ENCODE peak calls at places on chromosome 7, in six cellular contexts. One of them, this sample, is unnamed.
A peak's percentile ranks its signal among the peaks of the same experiment; 100 is the strongest.

GRCh38 chr7:1020849-1021251 is 23.5 kb upstream of the GPR146 start:
- DNase-seq in NB4: no peak
- DNase-seq in fibroblast of the aortic adventitia: no peak
- DNase-seq in mucosa of descending colon: no peak
- DNase-seq in HCT116: no peak
- DNase-seq in colonic mucosa: no peak
- DNase-seq in this sample: no peak

GRCh38 chr7:27191081-27191715 is 6.2 kb upstream of the HOXA11 start:
- DNase-seq in NB4: no peak
- DNase-seq in fibroblast of the aortic adventitia: no peak
- DNase-seq in mucosa of descending colon: peak; percentile 39
- DNase-seq in HCT116: no peak
- DNase-seq in colonic mucosa: peak; percentile 47
- DNase-seq in this sample: no peak

GRCh38 chr7:40986351-40986873 is 716.5 kb downstream of the INHBA start:
- DNase-seq in NB4: no peak
- DNase-seq in fibroblast of the aortic adventitia: peak; percentile 98
- DNase-seq in mucosa of descending colon: no peak
- DNase-seq in HCT116: no peak
- DNase-seq in colonic mucosa: no peak
- DNase-seq in this sample: peak; percentile 16

GRCh38 chr7:100220833-100221718 is 1.3 kb downstream of the PVRIG start:
- DNase-seq in NB4: no peak
- DNase-seq in fibroblast of the aortic adventitia: no peak
- DNase-seq in mucosa of descending colon: peak; percentile 40
- DNase-seq in HCT116: no peak
- DNase-seq in colonic mucosa: no peak
- DNase-seq in this sample: peak; percentile 58

GRCh38 chr7:150983893-150984368 is 5.8 kb upstream of the KCNH2 start:
- DNase-seq in NB4: peak; percentile 62
- DNase-seq in fibroblast of the aortic adventitia: peak; percentile 45
- DNase-seq in mucosa of descending colon: peak; percentile 70
- DNase-seq in HCT116: no peak
- DNase-seq in colonic mucosa: no peak
- DNase-seq in this sample: peak; percentile 38

GRCh38 chr7:44977304-44977858 is 1.4 kb downstream of the MYO1G start:
- DNase-seq in NB4: peak; percentile 97
- DNase-seq in fibroblast of the aortic adventitia: no peak
- DNase-seq in mucosa of descending colon: no peak
- DNase-seq in HCT116: no peak
- DNase-seq in colonic mucosa: no peak
- DNase-seq in this sample: no peak

GRCh38 chr7:76356823-76357222 is 2.0 kb downstream of the YWHAG start:
- DNase-seq in NB4: peak; percentile 42
- DNase-seq in fibroblast of the aortic adventitia: peak; percentile 39
- DNase-seq in mucosa of descending colon: no peak
- DNase-seq in HCT116: no peak
- DNase-seq in colonic mucosa: no peak
- DNase-seq in this sample: peak; percentile 83

GRCh38 chr7:128734777-128735342 is 4.3 kb upstream of the CALU start:
- DNase-seq in NB4: peak; percentile 20
- DNase-seq in fibroblast of the aortic adventitia: no peak
- DNase-seq in mucosa of descending colon: no peak
- DNase-seq in HCT116: no peak
- DNase-seq in colonic mucosa: no peak
- DNase-seq in this sample: no peak

GRCh38 chr7:1935176-1936005 is 265.3 kb downstream of the ELFN1 start:
- DNase-seq in NB4: no peak
- DNase-seq in fibroblast of the aortic adventitia: no peak
- DNase-seq in mucosa of descending colon: no peak
- DNase-seq in HCT116: no peak
- DNase-seq in colonic mucosa: no peak
- DNase-seq in this sample: no peak

GRCh38 chr7:490461-491291 is 29.0 kb downstream of the PDGFA start:
- DNase-seq in NB4: no peak
- DNase-seq in fibroblast of the aortic adventitia: no peak
- DNase-seq in mucosa of descending colon: no peak
- DNase-seq in HCT116: no peak
- DNase-seq in colonic mucosa: no peak
- DNase-seq in this sample: no peak

GRCh38 chr7:121138262-121138933 is 149.9 kb downstream of the CPED1 start:
- DNase-seq in NB4: no peak
- DNase-seq in fibroblast of the aortic adventitia: peak; percentile 45
- DNase-seq in mucosa of descending colon: peak; percentile 5
- DNase-seq in HCT116: no peak
- DNase-seq in colonic mucosa: no peak
- DNase-seq in this sample: no peak

GRCh38 chr7:158110661-158111555 is 476.7 kb downstream of the PTPRN2 start:
- DNase-seq in NB4: peak; percentile 40
- DNase-seq in fibroblast of the aortic adventitia: no peak
- DNase-seq in mucosa of descending colon: no peak
- DNase-seq in HCT116: no peak
- DNase-seq in colonic mucosa: no peak
- DNase-seq in this sample: no peak

GRCh38 chr7:129438839-129439640 is 4.8 kb downstream of the STRIP2 start:
- DNase-seq in NB4: peak; percentile 76
- DNase-seq in fibroblast of the aortic adventitia: peak; percentile 43
- DNase-seq in mucosa of descending colon: no peak
- DNase-seq in HCT116: peak; percentile 56
- DNase-seq in colonic mucosa: no peak
- DNase-seq in this sample: peak; percentile 33

GRCh38 chr7:22672892-22673637 is 53.9 kb upstream of the IL6 start:
- DNase-seq in NB4: no peak
- DNase-seq in fibroblast of the aortic adventitia: no peak
- DNase-seq in mucosa of descending colon: no peak
- DNase-seq in HCT116: no peak
- DNase-seq in colonic mucosa: no peak
- DNase-seq in this sample: no peak

GRCh38 chr7:341841-342638 is 52.1 kb downstream of the FOXL3 start:
- DNase-seq in NB4: no peak
- DNase-seq in fibroblast of the aortic adventitia: no peak
- DNase-seq in mucosa of descending colon: peak; percentile 76
- DNase-seq in HCT116: no peak
- DNase-seq in colonic mucosa: peak; percentile 70
- DNase-seq in this sample: peak; percentile 92

GRCh38 chr7:112866424-112866823 is 76.2 kb upstream of the TMEM168 start:
- DNase-seq in NB4: no peak
- DNase-seq in fibroblast of the aortic adventitia: no peak
- DNase-seq in mucosa of descending colon: peak; percentile 12
- DNase-seq in HCT116: no peak
- DNase-seq in colonic mucosa: no peak
- DNase-seq in this sample: peak; percentile 47

GRCh38 chr7:30655096-30655970 is 26.9 kb downstream of the CRHR2 start:
- DNase-seq in NB4: no peak
- DNase-seq in fibroblast of the aortic adventitia: no peak
- DNase-seq in mucosa of descending colon: no peak
- DNase-seq in HCT116: no peak
- DNase-seq in colonic mucosa: no peak
- DNase-seq in this sample: no peak

GRCh38 chr7:82527831-82528230 is 84.3 kb upstream of the CACNA2D1 start:
- DNase-seq in NB4: peak; percentile 15
- DNase-seq in fibroblast of the aortic adventitia: peak; percentile 61
- DNase-seq in mucosa of descending colon: no peak
- DNase-seq in HCT116: no peak
- DNase-seq in colonic mucosa: no peak
- DNase-seq in this sample: no peak

GRCh38 chr7:24378871-24379608 is 95.0 kb downstream of the NPY start:
- DNase-seq in NB4: no peak
- DNase-seq in fibroblast of the aortic adventitia: peak; percentile 23
- DNase-seq in mucosa of descending colon: no peak
- DNase-seq in HCT116: peak; percentile 41
- DNase-seq in colonic mucosa: no peak
- DNase-seq in this sample: no peak

GRCh38 chr7:19107142-19107391 is 10.4 kb downstream of the TWIST1 start:
- DNase-seq in NB4: no peak
- DNase-seq in fibroblast of the aortic adventitia: no peak
- DNase-seq in mucosa of descending colon: no peak
- DNase-seq in HCT116: no peak
- DNase-seq in colonic mucosa: no peak
- DNase-seq in this sample: no peak

GRCh38 chr7:19108985-19109946 is 8.2 kb downstream of the TWIST1 start:
- DNase-seq in NB4: no peak
- DNase-seq in fibroblast of the aortic adventitia: no peak
- DNase-seq in mucosa of descending colon: no peak
- DNase-seq in HCT116: no peak
- DNase-seq in colonic mucosa: no peak
- DNase-seq in this sample: no peak

GRCh38 chr7:19105546-19105945 is 11.9 kb downstream of the TWIST1 start:
- DNase-seq in NB4: no peak
- DNase-seq in fibroblast of the aortic adventitia: no peak
- DNase-seq in mucosa of descending colon: no peak
- DNase-seq in HCT116: no peak
- DNase-seq in colonic mucosa: no peak
- DNase-seq in this sample: no peak

GRCh38 chr7:19107392-19108147 is 9.9 kb downstream of the TWIST1 start:
- DNase-seq in NB4: peak; percentile 56
- DNase-seq in fibroblast of the aortic adventitia: peak; percentile 81
- DNase-seq in mucosa of descending colon: peak; percentile 18
- DNase-seq in HCT116: no peak
- DNase-seq in colonic mucosa: peak; percentile 25
- DNase-seq in this sample: no peak

DNA sequence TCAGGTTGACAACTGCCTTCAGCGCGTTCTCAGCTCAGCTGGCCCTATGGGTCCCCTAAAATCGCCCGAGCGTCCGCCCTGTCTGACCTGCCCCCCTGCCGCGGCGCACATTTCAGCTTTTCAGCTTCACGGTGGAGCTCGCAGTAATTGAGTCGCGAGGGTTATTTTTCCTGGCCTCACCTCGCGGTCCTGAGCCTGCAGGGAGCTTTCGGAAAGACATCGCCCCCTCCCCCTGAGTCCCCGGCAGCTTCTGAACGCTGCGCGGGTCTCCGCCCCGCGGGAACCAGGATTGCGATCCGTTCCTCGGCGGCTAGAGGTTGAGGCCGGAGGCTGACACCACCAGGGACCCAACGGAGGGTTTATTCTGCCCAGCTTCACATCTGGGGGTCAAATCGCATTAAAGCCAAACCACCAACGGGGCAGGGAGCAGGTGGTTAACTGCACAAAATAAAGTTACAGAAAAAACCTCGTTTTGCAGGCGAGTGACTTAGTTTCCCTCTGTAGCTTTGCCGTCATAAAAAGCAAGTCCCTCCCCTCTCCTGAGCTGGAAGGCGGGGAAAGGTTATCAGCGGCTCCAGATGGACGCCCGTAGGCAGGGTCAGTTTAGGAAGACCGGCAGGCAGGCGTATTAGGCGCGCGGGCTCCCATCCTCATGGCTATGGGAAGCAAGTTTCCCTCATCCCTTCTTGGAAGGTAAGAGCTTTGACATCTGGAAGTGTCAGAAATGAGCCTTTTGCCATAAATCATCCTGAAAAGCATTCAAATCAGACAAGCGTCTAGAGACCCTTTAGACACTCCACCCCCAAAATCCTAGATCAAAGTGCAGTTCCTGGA is 10.9 kb downstream of the TWIST1 start:
- DNase-seq in NB4: no peak
- DNase-seq in fibroblast of the aortic adventitia: no peak
- DNase-seq in mucosa of descending colon: no peak
- DNase-seq in HCT116: no peak
- DNase-seq in colonic mucosa: no peak
- DNase-seq in this sample: no peak
- H3K4me3 ChIP-seq in NB4: peak overlapping the region; percentile 33
- H3K4me3 ChIP-seq in fibroblast of the aortic adventitia: peak overlapping the region; percentile 67
- H3K4me3 ChIP-seq in mucosa of descending colon: no peak overlapping the region
- H3K4me3 ChIP-seq in HCT116: no peak overlapping the region
- H3K4me3 ChIP-seq in colonic mucosa: no peak overlapping the region
- H3K4me3 ChIP-seq in this sample: no peak overlapping the region

DNA sequence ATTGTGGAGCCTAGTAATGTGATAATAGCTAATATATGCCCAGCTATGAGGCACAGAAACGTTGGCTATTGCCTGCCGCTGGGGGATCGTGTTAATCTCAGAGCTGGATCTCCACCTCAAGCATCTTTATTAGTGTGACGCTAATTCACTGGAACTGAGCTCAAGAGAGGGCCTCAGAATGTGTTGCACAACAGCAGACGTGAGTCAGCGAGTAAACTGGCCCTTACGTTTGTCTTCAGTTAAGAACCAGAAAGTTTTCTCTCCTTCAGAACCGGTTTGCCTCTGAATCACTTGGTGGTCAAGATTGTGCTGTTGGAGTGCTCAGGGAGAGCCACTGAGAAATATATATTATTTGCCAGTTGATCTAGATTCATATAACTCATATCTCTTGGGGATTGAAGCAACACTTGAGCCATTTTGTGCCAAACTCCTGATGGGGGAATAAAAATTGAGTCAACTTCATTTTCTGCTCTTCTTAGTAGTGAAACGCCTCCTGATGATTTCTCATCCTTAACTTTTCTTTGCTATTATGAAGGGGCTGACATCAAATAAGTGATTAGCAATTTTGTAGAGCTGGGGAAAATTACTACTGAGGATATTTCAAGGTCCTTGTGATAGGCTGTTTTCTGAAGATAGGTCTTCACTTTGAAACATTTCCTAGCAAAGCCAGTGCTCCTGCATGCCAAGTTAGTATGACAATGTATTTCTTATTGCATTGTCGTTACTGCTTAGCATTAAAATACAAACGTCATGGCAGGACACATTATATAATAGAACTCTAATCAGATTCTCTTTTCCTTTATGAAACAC is 22.3 kb downstream of the BZW2 start:
- DNase-seq in NB4: peak; percentile 99
- DNase-seq in fibroblast of the aortic adventitia: peak; percentile 100
- DNase-seq in mucosa of descending colon: peak; percentile 62
- DNase-seq in HCT116: peak; percentile 91
- DNase-seq in colonic mucosa: no peak
- DNase-seq in this sample: no peak
- H3K4me3 ChIP-seq in NB4: peak overlapping the region; percentile 0
- H3K4me3 ChIP-seq in fibroblast of the aortic adventitia: no peak overlapping the region
- H3K4me3 ChIP-seq in mucosa of descending colon: no peak overlapping the region
- H3K4me3 ChIP-seq in HCT116: peak overlapping the region; percentile 6
- H3K4me3 ChIP-seq in colonic mucosa: no peak overlapping the region
- H3K4me3 ChIP-seq in this sample: no peak overlapping the region

GRCh38 chr7:122311280-122311679 is 6.7 kb upstream of the FEZF1 start:
- DNase-seq in NB4: no peak
- DNase-seq in fibroblast of the aortic adventitia: no peak
- DNase-seq in mucosa of descending colon: no peak
- DNase-seq in HCT116: no peak
- DNase-seq in colonic mucosa: no peak
- DNase-seq in this sample: no peak
- H3K4me3 ChIP-seq in NB4: no peak overlapping the region
- H3K4me3 ChIP-seq in fibroblast of the aortic adventitia: no peak overlapping the region
- H3K4me3 ChIP-seq in mucosa of descending colon: no peak overlapping the region
- H3K4me3 ChIP-seq in HCT116: no peak overlapping the region
- H3K4me3 ChIP-seq in colonic mucosa: no peak overlapping the region
- H3K4me3 ChIP-seq in this sample: no peak overlapping the region

GRCh38 chr7:6531492-6532279 is 19.6 kb downstream of the GRID2IP start:
- DNase-seq in NB4: no peak
- DNase-seq in fibroblast of the aortic adventitia: no peak
- DNase-seq in mucosa of descending colon: no peak
- DNase-seq in HCT116: no peak
- DNase-seq in colonic mucosa: no peak
- DNase-seq in this sample: no peak

GRCh38 chr7:6528401-6529130 is 22.7 kb downstream of the GRID2IP start:
- DNase-seq in NB4: no peak
- DNase-seq in fibroblast of the aortic adventitia: no peak
- DNase-seq in mucosa of descending colon: no peak
- DNase-seq in HCT116: no peak
- DNase-seq in colonic mucosa: no peak
- DNase-seq in this sample: no peak

GRCh38 chr7:6530626-6531491 is 20.4 kb downstream of the GRID2IP start:
- DNase-seq in NB4: no peak
- DNase-seq in fibroblast of the aortic adventitia: no peak
- DNase-seq in mucosa of descending colon: peak; percentile 43
- DNase-seq in HCT116: no peak
- DNase-seq in colonic mucosa: peak; percentile 43
- DNase-seq in this sample: peak; percentile 10

GRCh38 chr7:6526997-6527378 is 24.3 kb downstream of the GRID2IP start:
- DNase-seq in NB4: no peak
- DNase-seq in fibroblast of the aortic adventitia: no peak
- DNase-seq in mucosa of descending colon: no peak
- DNase-seq in HCT116: no peak
- DNase-seq in colonic mucosa: no peak
- DNase-seq in this sample: no peak

GRCh38 chr7:6529643-6530042 is 21.6 kb downstream of the GRID2IP start:
- DNase-seq in NB4: no peak
- DNase-seq in fibroblast of the aortic adventitia: no peak
- DNase-seq in mucosa of descending colon: no peak
- DNase-seq in HCT116: no peak
- DNase-seq in colonic mucosa: no peak
- DNase-seq in this sample: no peak
- H3K4me3 ChIP-seq in NB4: no peak overlapping the region
- H3K4me3 ChIP-seq in fibroblast of the aortic adventitia: no peak overlapping the region
- H3K4me3 ChIP-seq in mucosa of descending colon: no peak overlapping the region
- H3K4me3 ChIP-seq in HCT116: no peak overlapping the region
- H3K4me3 ChIP-seq in colonic mucosa: no peak overlapping the region
- H3K4me3 ChIP-seq in this sample: no peak overlapping the region

This sample was measured in small intestine.